ENCODE peak calls at places on chromosomes 3 and 15, in six cellular contexts. W is neural crest cell, Y is Calu3, G is A549, F is gastrocnemius medialis, Z is psoas muscle. U is an unnamed sample.

GRCh38 chr3:108289159-108289558 is 7.2 kb upstream of the HHLA2 start:
- DNase-seq in W (no peak), Y (no peak), G (no peak), F (no peak), Z (no peak), U (no peak)

GRCh38 chr3:141949394-141949793 is 73.0 kb downstream of the ATP1B3 start:
- DNase-seq in W (no peak), Y (no peak), G (no peak), F (no peak), Z (no peak), U (peak; percentile 56)

GRCh38 chr15:33735637-33736247 is 232.6 kb upstream of the CHRM5 start:
- DNase-seq in W (peak; percentile 20), Y (no peak), G (peak; percentile 58), F (no peak), Z (no peak), U (no peak)

GRCh38 chr15:95975212-95975611 is 355.3 kb upstream of the NR2F2 start:
- DNase-seq in W (no peak), Y (no peak), G (no peak), F (no peak), Z (no peak), U (no peak)

GRCh38 chr3:53693441-53693840 is 152.8 kb downstream of the CHDH start:
- DNase-seq in W (no peak), Y (no peak), G (no peak), F (no peak), Z (no peak), U (no peak)

GRCh38 chr15:94951538-94951937 is 720.2 kb downstream of the MCTP2 start:
- DNase-seq in W (no peak), Y (no peak), G (no peak), F (no peak), Z (no peak), U (no peak)

GRCh38 chr3:149586871-149587270 is 71.0 kb downstream of the WWTR1 start:
- DNase-seq in W (no peak), Y (no peak), G (peak; percentile 39), F (no peak), Z (no peak), U (no peak)

GRCh38 chr3:150545419-150546225 is 674 bp downstream of the SERP1 start:
- DNase-seq in W (no peak), Y (peak; percentile 34), G (peak; percentile 19), F (no peak), Z (no peak), U (peak; percentile 40)

GRCh38 chr3:52089691-52090090 is 33.3 kb upstream of the DUSP7 start:
- DNase-seq in W (no peak), Y (no peak), G (no peak), F (no peak), Z (no peak), U (no peak)

GRCh38 chr15:70833897-70834765 is 19.8 kb downstream of the LARP6 start:
- DNase-seq in W (no peak), Y (peak; percentile 81), G (peak; percentile 73), F (peak; percentile 56), Z (no peak), U (peak; percentile 81)

GRCh38 chr3:21390136-21390535 is 360.9 kb downstream of the ZNF385D start:
- DNase-seq in W (no peak), Y (no peak), G (peak; percentile 7), F (no peak), Z (no peak), U (no peak)
- TF ChIP-seq CTCF in W (no peak), Y (no peak), G (no peak), F (no peak), Z (no peak), U (no peak)

DNA sequence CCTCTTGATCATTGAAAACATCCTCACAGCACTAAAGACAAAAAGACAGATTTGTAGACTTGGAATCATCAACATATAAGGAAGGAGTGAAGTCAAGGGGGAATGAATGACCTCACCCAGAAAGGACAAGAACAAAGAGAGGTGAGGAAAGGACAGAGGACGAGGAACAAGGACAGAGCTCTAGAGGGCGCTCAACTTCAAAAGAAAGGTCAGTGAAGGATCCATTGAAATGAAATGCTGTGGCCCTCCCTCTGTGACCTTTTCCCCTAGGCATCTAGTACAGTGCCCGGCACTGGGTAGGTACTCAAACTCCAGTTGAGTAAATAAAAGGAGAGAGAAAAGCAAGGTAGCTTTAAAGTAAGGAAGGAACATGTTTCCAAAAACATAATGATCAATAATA is 2.6 kb downstream of the ATP8B4 start:
- DNase-seq in W (no peak), Y (peak; percentile 28), G (peak; percentile 73), F (no peak), Z (no peak), U (no peak)
- TF ChIP-seq CTCF in W (no peak), Y (no peak), G (peak; percentile 48), F (no peak), Z (no peak), U (no peak)

DNA sequence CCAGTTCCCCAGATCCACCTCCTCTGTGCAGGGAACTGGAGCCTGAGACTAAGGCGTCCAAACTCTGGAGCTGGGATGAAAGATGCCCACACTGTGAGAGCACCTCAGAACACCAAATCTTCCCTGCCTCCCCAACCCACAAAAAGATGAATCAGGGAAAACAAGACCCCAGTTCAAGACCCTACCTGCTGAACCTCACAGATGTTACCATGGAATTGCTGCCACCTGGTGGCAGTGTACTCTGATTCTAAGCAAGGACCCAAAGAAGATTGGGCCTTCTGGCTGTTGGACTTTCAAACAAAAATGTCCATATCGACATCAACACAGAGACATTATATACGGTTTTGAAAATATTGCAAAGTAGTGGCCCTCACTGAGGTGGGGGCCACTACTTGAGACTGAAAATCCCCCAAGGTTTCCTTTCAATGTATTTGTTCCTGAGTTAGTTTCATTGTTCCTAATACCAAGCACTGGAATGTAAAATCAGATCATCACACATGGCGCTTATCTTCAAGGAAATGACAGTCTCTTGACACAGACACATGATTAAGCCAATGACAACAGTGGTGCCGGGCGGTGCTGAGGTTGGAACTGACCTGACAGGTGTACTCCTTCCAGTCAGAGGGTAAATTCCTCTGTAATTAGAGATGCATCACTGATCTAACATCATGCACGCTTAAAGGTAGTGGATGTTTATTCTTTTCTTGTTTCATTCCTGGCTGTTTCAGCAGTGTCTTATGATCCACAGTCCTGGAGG is 67.6 kb downstream of the SLC6A11 start:
- DNase-seq in W (peak; percentile 30), Y (peak; percentile 28), G (peak; percentile 31), F (no peak), Z (no peak), U (no peak)
- TF ChIP-seq CTCF in W (peak; percentile 69), Y (peak; percentile 13), G (peak; percentile 68), F (no peak), Z (peak; percentile 18), U (no peak)

GRCh38 chr3:49158792-49159191 is 7.3 kb downstream of the CCDC71 start:
- DNase-seq in W (no peak), Y (no peak), G (no peak), F (no peak), Z (no peak), U (no peak)

GRCh38 chr3:49161808-49162530 is 4.2 kb downstream of the CCDC71 start:
- DNase-seq in W (no peak), Y (no peak), G (no peak), F (no peak), Z (no peak), U (no peak)

GRCh38 chr3:49161197-49161596 is 4.9 kb downstream of the CCDC71 start:
- DNase-seq in W (no peak), Y (no peak), G (no peak), F (no peak), Z (no peak), U (no peak)

GRCh38 chr3:49157289-49157688 is 8.8 kb downstream of the CCDC71 start:
- DNase-seq in W (no peak), Y (no peak), G (no peak), F (no peak), Z (no peak), U (no peak)

DNA sequence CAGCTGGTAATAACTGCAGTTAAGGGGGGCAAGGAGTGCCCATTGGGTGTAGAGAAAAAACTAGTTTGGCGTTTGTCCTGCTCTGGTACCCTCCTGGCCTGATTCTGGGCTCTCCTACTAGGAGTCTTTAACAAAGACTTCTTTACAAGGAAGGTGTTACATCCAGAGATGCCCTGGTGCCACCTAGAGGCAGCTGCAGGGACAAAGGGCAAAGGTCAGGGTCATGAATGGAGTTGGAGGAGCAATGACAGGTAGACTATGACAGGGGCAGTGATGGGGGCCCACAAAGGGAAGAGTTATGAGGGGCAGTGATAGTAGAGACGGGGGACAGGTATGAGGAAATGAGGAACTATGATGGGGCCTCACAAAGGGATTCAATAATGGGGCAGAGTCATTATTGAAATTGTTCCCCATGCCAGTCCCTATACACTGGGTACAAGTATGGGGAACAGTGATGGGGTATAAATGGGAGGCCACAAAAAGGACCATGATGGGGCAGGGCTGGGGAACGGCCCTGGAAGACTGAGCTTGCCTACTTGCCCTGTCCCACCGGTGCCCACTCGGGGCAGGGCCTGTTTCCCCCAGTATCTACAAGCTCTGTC is 7.9 kb downstream of the CCDC71 start:
- DNase-seq in W (peak; percentile 17), Y (peak; percentile 60), G (peak; percentile 41), F (no peak), Z (no peak), U (no peak)
- TF ChIP-seq CTCF in W (peak; percentile 48), Y (peak; percentile 58), G (peak; percentile 36), F (no peak), Z (no peak), U (no peak)

DNA sequence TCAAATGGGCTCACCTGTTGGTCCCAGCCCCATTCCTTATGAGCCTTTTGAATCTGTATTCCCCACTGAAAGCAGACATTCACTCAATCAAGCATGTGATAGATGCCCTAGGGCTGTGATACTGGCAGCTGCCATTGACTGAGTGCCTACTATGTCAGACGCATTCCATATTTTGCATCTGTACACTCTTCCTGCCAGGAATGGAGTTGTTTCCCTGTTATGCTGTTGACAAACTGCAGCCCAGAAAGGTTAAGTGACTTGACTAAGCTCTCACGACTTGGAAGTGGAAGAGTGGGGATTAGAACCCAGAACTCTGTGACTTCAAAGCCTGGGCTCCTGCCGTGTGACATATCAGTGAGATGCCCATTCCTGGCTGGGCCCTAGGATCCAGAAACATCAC is 211.4 kb downstream of the RPLP1 start:
- DNase-seq in W (no peak), Y (no peak), G (no peak), F (no peak), Z (no peak), U (no peak)
- TF ChIP-seq CTCF in W (no peak), Y (no peak), G (no peak), F (no peak), Z (no peak), U (no peak)